ENCODE peak calls at places on chromosomes 13 and 19, in nine cellular contexts. S is CD8-positive, alpha-beta memory T cell; L is T1000; M is stimulated activated effector memory CD8-positive, alpha-beta T cell treated with anti-CD3 and anti-CD28 coated beads, Interleukin-12 subunit alpha, Interleukin-12 subunit beta, amount 100 ng/mL, for 72 hours; D is GDM1; J is heart left ventricle; U is GM04503; K is T follicular helper cell; N is kidney glomerular epithelial cell. B is an unnamed sample.

GRCh38 chr13:79090552-79091159 is 315.4 kb downstream of the RBM26 start:
- DNase-seq in N (no peak), K (no peak), D (no peak), U (no peak), L (no peak), M (no peak), S (no peak), J (no peak), B (no peak)

GRCh38 chr19:5454743-5455142 is 474 bp upstream of the ZNRF4 start:
- DNase-seq in N (no peak), S (no peak), L (no peak), J (no peak), U (no peak), D (no peak), K (no peak), M (no peak), B (no peak)

GRCh38 chr19:30799854-30800755 is 427.9 kb downstream of the ZNF536 start:
- DNase-seq in K (peak; percentile 1), M (no peak), S (no peak), D (no peak), U (no peak), J (peak; percentile 33), N (peak; percentile 17), L (no peak), B (no peak)

GRCh38 chr19:9205506-9206113 is 13.8 kb downstream of the OR7D4 start:
- DNase-seq in U (peak; percentile 15), S (peak; percentile 74), L (peak; percentile 58), M (peak; percentile 61), K (peak; percentile 34), J (peak; percentile 63), N (peak; percentile 15), D (peak; percentile 27), B (peak; percentile 38)

GRCh38 chr13:73521970-73522549 is 463.3 kb downstream of the KLF5 start:
- DNase-seq in L (no peak), K (no peak), U (no peak), M (no peak), S (no peak), J (no peak), N (no peak), D (no peak), B (no peak)

GRCh38 chr19:56949651-56950050 is 109.1 kb upstream of the PEG3 start:
- DNase-seq in S (no peak), M (no peak), N (no peak), D (no peak), J (no peak), L (no peak), K (no peak), U (no peak), B (no peak)

GRCh38 chr13:37476874-37477273 is 121.7 kb downstream of the POSTN start:
- DNase-seq in L (no peak), S (no peak), N (no peak), K (no peak), U (no peak), M (no peak), D (no peak), J (no peak), B (no peak)

GRCh38 chr13:64925284-64925683 is 2304.9 kb downstream of the PCDH9 start:
- DNase-seq in S (no peak), K (no peak), L (no peak), N (no peak), M (no peak), U (no peak), J (no peak), D (no peak), B (peak; percentile 1)

GRCh38 chr13:44818428-44818827 is 170.8 kb downstream of the NUFIP1 start:
- DNase-seq in J (no peak), K (no peak), U (no peak), S (no peak), N (no peak), D (peak; percentile 47), L (no peak), M (no peak), B (no peak)

GRCh38 chr13:33459702-33460101 is 174.1 kb upstream of the STARD13 start:
- DNase-seq in L (no peak), M (no peak), U (no peak), N (no peak), K (no peak), D (no peak), S (no peak), J (no peak), B (no peak)

GRCh38 chr13:54486421-54487166 is 1458.0 kb downstream of the OLFM4 start:
- DNase-seq in U (no peak), M (no peak), K (no peak), S (no peak), J (no peak), D (no peak), L (no peak), N (no peak), B (no peak)

GRCh38 chr13:51978836-51979556 is 32.3 kb downstream of the ATP7B start:
- DNase-seq in J (no peak), L (no peak), M (no peak), D (no peak), K (no peak), N (no peak), S (no peak), U (no peak), B (no peak)